ENCODE peak calls at places on chromosomes 5 and 9, in six cellular contexts. K is natural killer cell treated with Interleukin-12 subunit alpha and Interleukin-12 subunit beta and Interleukin-15 and Interleukin-18, amount 100 ng/mL, for 72 hours; X is A172; A is activated CD8-positive, alpha-beta memory T cell treated with anti-CD3 and anti-CD28 coated beads for 48 hours; V is retina; N is nephron progenitor cell. J is an unnamed sample.

GRCh38 chr5:145775893-145776444 is 59.2 kb downstream of the PRELID2 start:
- DNase-seq in K (no peak), N (no peak), A (no peak), V (no peak), X (peak), J (no peak)

GRCh38 chr9:1235650-1236401 is 185.7 kb downstream of the DMRT2 start:
- DNase-seq in K (no peak), N (no peak), X (no peak), V (no peak), A (no peak), J (no peak)

GRCh38 chr5:96146675-96147074 is 185.0 kb upstream of the ELL2 start:
- DNase-seq in X (peak), K (no peak), A (no peak), V (no peak), N (no peak), J (no peak)

GRCh38 chr5:133685402-133686018 is 73.2 kb upstream of the FSTL4 start:
- DNase-seq in V (no peak), N (no peak), X (no peak), A (no peak), K (no peak), J (no peak)

GRCh38 chr5:68194405-68194804 is 21.2 kb upstream of the PIK3R1 start:
- DNase-seq in V (no peak), K (no peak), X (no peak), A (no peak), N (no peak), J (no peak)

GRCh38 chr9:127522727-127523126 is 71.4 kb downstream of the LRSAM1 start:
- DNase-seq in X (peak), V (no peak), K (no peak), N (no peak), A (no peak), J (no peak)

GRCh38 chr9:37413311-37413710 is 9.2 kb upstream of the GRHPR start:
- DNase-seq in V (no peak), X (no peak), A (no peak), N (no peak), K (no peak), J (no peak)

GRCh38 chr5:78895616-78896015 is 89.5 kb downstream of the ARSB start:
- DNase-seq in V (no peak), K (no peak), A (no peak), N (no peak), X (no peak), J (no peak)

GRCh38 chr9:15289590-15289989 is 17.4 kb downstream of the TTC39B start:
- DNase-seq in N (no peak), X (no peak), V (no peak), A (no peak), K (no peak), J (no peak)

GRCh38 chr5:113031132-113031531 is 54.5 kb downstream of the DCP2 start:
- DNase-seq in K (no peak), N (no peak), X (no peak), V (no peak), A (no peak), J (peak)

GRCh38 chr5:52844885-52845284 is 57.2 kb downstream of the ITGA1 start:
- DNase-seq in K (no peak), V (no peak), X (peak), N (no peak), A (no peak), J (no peak)

GRCh38 chr9:70571247-70571646 is 156.8 kb upstream of the KLF9 start:
- DNase-seq in A (no peak), K (no peak), N (no peak), X (no peak), V (no peak), J (no peak)

GRCh38 chr5:62593331-62593730 is 14.7 kb downstream of the LRRC70 start:
- DNase-seq in V (no peak), K (no peak), A (no peak), X (peak), N (no peak), J (no peak)

GRCh38 chr9:132240860-132241482 is 79.1 kb downstream of the NTNG2 start:
- DNase-seq in V (peak), X (peak), K (peak), A (peak), N (peak), J (peak)

GRCh38 chr5:141785667-141786066 is 92.5 kb downstream of the PCDH1 start:
- DNase-seq in N (no peak), X (no peak), A (no peak), K (no peak), V (no peak), J (no peak)

GRCh38 chr9:131282688-131283422 is 6.5 kb upstream of the FAM78A start:
- DNase-seq in K (no peak), A (no peak), N (peak), X (no peak), V (peak), J (no peak)

GRCh38 chr9:114742947-114743346 is 61.0 kb upstream of the TEX48 start:
- DNase-seq in X (no peak), K (no peak), N (no peak), V (no peak), A (no peak), J (no peak)

J was measured in activated CD8-positive, alpha-beta T cell treated with anti-CD3 and anti-CD28 coated beads, Interleukin-2, amount 10 ng/mL, durations not matched to agents 7 days and 5 days.